ENCODE peak calls at places on chromosome 1, in four cellular contexts. H is K562, V is HL-60, Y is GM12878. C is an unnamed sample.

GRCh38 chr1:182603646-182604127 is 502 bp downstream of the RGS16 start:
- DNase-seq in H (no peak), V (no peak), Y (no peak), C (no peak)

GRCh38 chr1:233972951-233973635 is 68.6 kb downstream of the SLC35F3 start:
- DNase-seq in Y (no peak), H (peak; percentile 52), V (no peak), C (no peak)

GRCh38 chr1:3463891-3464648 is 9.6 kb downstream of the ARHGEF16 start:
- DNase-seq in H (no peak), V (no peak), Y (no peak), C (no peak)

GRCh38 chr1:46180082-46180616 is 3.9 kb upstream of the P3R3URF start:
- DNase-seq in V (no peak), H (peak; percentile 83), Y (no peak), C (no peak)

GRCh38 chr1:12600335-12600734 is 17.7 kb downstream of the DHRS3 start:
- DNase-seq in H (no peak), V (no peak), Y (no peak), C (no peak)

GRCh38 chr1:155327981-155328380 is 7.3 kb downstream of the RUSC1 start:
- DNase-seq in H (no peak), V (no peak), Y (no peak), C (no peak)

GRCh38 chr1:33399375-33399774 is 31.5 kb downstream of the PHC2 start:
- DNase-seq in H (no peak), Y (no peak), V (no peak), C (no peak)

GRCh38 chr1:213997772-213998107 is 10.0 kb downstream of the PROX1 start:
- DNase-seq in Y (no peak), V (no peak), H (no peak), C (no peak)

GRCh38 chr1:33342041-33342723 is 21.3 kb upstream of the A3GALT2 start:
- DNase-seq in V (no peak), H (no peak), Y (peak; percentile 33), C (no peak)

GRCh38 chr1:205147191-205147590 is 25.4 kb upstream of the RBBP5 start:
- DNase-seq in Y (no peak), H (no peak), V (no peak), C (no peak)

GRCh38 chr1:205141236-205142104 is 19.7 kb upstream of the RBBP5 start:
- DNase-seq in Y (peak; percentile 30), H (peak; percentile 79), V (peak; percentile 73), C (peak; percentile 31)

GRCh38 chr1:205142105-205142475 is 20.3 kb upstream of the RBBP5 start:
- DNase-seq in Y (no peak), H (peak; percentile 43), V (no peak), C (no peak)

GRCh38 chr1:205144751-205145150 is 23.0 kb upstream of the RBBP5 start:
- DNase-seq in V (no peak), H (no peak), Y (no peak), C (no peak)

DNA sequence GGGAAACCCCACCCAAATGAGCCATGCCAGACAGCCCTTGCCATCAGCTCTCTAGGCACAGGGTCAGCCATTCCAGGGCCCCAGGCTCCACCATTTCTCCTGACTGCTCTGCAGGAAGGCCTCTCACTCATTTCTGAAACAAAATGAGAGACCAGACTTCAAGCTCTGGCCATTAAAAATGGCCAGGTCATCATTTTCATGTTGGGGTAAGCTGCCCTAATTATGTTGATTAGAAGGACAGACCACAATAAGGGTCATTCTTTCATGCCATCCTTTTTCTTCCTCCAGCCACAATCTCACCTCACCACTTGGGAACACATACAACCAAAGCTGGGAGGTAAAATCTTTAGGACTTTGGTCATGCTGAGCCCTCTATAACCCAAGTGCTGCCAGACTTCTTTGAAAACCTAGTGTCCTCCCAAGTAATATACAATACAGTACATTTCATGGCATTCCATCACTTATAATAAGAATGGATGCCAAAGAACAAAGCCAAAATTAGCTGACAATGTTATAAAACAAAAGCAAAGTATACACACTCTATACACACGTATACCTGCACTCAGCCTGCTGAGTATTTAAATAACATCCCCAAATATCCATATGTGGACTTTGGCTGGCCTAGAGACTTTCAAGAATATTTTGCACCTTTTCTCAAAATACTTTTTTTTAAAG is 22.4 kb upstream of the RBBP5 start:
- DNase-seq in Y (no peak), H (no peak), V (no peak), C (no peak)
- TF ChIP-seq SPI1 in Y (no peak), H (no peak), V (no peak), C (no peak)

DNA sequence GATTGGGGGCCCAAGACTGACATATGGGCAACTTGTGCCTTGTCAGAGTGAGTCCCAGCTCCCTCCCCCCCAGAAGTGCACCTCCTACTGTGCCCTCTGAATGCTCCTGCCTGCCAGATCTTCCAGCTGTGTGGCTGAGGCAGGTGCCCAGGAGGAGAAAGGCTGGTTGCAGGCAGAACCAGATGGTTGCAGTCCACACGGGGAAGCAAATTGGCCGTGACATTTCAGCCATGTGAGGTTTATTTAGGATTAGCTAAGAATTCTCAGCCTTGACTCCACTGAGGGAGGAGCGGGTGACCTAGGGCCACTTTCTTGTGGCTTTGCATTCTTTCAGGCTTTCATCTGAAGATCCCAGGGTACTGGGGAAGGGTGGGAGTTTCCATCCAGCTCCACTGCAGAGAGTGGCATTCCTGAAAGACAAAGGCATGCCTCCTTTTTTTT is 33.8 kb downstream of the PEX14 start:
- DNase-seq in Y (no peak), H (no peak), V (no peak), C (no peak)
- TF ChIP-seq SPI1 in Y (no peak), H (no peak), V (no peak), C (no peak)

GRCh38 chr1:22625262-22625925 is 11.0 kb upstream of the C1QA start:
- DNase-seq in H (no peak), V (no peak), Y (no peak), C (no peak)

GRCh38 chr1:22629886-22630285 is 6.5 kb upstream of the C1QA start:
- DNase-seq in V (no peak), H (no peak), Y (no peak), C (no peak)

GRCh38 chr1:22627331-22627730 is 9.1 kb upstream of the C1QA start:
- DNase-seq in Y (no peak), V (no peak), H (no peak), C (no peak)

GRCh38 chr1:22628698-22629444 is 7.6 kb upstream of the C1QA start:
- DNase-seq in V (no peak), Y (no peak), H (no peak), C (no peak)

GRCh38 chr1:22626219-22626902 is 10.1 kb upstream of the C1QA start:
- DNase-seq in V (no peak), H (no peak), Y (no peak), C (no peak)
- TF ChIP-seq SPI1 in V (no peak), H (no peak), Y (no peak), C (no peak)

GRCh38 chr1:11576109-11576875 is 77.9 kb downstream of the FBXO2 start:
- DNase-seq in V (no peak), H (no peak), Y (no peak), C (no peak)
- TF ChIP-seq SPI1 in V (no peak), H (no peak), Y (no peak), C (no peak)

DNA sequence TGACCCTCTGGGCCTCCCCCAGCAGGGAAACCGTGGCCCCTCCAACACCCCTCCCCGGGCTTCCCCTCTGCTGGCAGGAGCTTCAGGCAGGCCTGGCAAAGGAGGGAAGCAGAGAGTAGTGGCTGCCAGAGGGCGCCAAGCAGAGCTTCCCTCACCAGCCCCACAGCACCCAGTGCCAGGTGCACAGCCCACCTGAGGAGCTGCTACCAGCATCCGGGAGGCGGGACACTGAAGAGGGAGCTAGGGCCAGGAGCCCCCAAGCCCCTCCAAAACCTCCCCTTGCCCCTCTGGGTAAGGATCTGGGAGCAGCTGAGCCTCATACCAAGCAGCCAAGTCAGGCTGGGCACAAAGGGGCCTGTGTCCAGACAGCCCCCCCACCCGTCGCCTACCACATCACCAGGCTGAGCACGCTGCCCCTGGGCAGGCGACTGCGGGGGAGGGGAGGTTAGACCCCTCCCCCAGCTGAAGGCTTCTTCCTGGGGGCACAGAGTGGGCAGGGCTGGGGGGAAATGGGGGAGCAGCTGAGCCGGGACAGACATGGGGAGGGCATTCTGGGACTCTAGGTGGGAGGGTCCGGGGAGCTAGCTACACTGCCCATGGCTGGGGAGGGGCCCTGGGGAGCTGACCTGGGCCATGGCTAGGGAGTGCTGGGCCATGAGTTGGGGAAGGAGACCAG is 19.7 kb downstream of the CCDC24 start:
- DNase-seq in H (no peak), V (no peak), Y (no peak), C (no peak)
- TF ChIP-seq SPI1 in H (no peak), V (no peak), Y (no peak), C (no peak)

DNA sequence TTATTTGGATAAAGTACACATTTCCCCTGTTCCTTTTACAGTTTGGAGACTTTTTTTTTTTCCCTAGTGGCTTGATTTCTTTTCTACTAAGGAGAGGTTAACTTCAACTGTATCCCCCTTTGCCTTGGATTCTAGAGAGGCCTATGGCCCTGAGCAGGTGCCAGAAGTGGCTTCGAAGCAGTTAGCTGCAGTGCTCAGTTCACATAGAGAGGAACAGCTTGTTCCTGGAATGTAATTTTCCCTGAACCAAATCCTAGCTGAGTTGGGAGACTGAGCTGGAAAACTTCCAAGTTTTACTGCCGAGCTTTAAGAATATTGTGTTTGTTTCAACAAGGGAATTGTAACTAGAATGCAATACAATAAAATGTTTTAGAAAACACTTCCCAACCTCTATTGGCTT is 17.5 kb downstream of the RD3 start:
- DNase-seq in V (no peak), Y (no peak), H (peak; percentile 9), C (no peak)
- TF ChIP-seq SPI1 in V (no peak), Y (no peak), H (no peak), C (no peak)

DNA sequence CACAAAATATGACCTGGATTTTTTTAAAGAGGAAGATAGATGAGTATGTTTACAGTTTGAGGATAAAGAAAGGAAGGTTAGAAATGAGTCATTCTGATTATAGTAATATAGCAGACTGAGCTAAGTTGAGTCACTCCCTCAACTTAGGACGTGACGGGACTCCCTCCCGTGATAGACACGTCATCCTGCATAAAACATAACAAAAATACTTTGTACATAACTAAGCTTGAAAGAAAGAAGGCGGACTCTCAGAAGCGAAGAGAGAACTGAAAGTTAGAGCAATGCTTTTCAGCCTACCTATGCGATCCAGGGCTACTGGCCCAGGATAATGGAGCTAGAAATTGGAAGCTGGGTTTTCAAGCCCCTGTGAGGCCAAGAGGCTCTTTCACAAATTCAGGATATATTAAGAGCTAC is 53.0 kb upstream of the DESI2 start:
- DNase-seq in Y (peak; percentile 40), V (no peak), H (peak; percentile 25), C (peak; percentile 34)
- TF ChIP-seq SPI1 in Y (peak; percentile 77), V (no peak), H (no peak), C (peak; percentile 86)

C was measured in GM12891.